ENCODE peak calls at places on chromosomes 7 and 10, in seven cellular contexts. K is heart left ventricle, W is cardiac muscle cell, S is ovary, J is tibial artery, C is GM23338, Q is lower lobe of right lung. P is an unnamed sample.

GRCh38 chr7:4724648-4725013 is 42.5 kb downstream of the FOXK1 start:
- DNase-seq in J (no peak), W (no peak), S (no peak), K (no peak), C (no peak), Q (no peak), P (no peak)

GRCh38 chr10:103595933-103596726 is 102.6 kb downstream of the NEURL1 start:
- DNase-seq in C (no peak), W (no peak), J (no peak), K (no peak), Q (no peak), S (peak; percentile 37), P (no peak)

GRCh38 chr10:79329529-79329928 is 17.7 kb upstream of the PPIF start:
- DNase-seq in S (no peak), K (peak; percentile 4), C (no peak), Q (peak; percentile 6), J (no peak), W (no peak), P (no peak)

GRCh38 chr10:110413903-110414562 is 83.7 kb upstream of the DUSP5 start:
- DNase-seq in K (no peak), S (no peak), Q (no peak), W (peak; percentile 37), J (no peak), C (no peak), P (no peak)

GRCh38 chr10:62747195-62747594 is 57.3 kb upstream of the ADO start:
- DNase-seq in Q (no peak), W (no peak), K (no peak), C (no peak), S (no peak), J (no peak), P (no peak)

GRCh38 chr10:15585303-15585715 is 134.4 kb downstream of the ITGA8 start:
- DNase-seq in S (peak; percentile 61), C (peak; percentile 80), W (peak; percentile 69), J (peak; percentile 52), Q (peak; percentile 55), K (peak; percentile 41), P (peak; percentile 53)

GRCh38 chr10:18777258-18777657 is 118.0 kb downstream of the ARL5B start:
- DNase-seq in W (no peak), C (no peak), K (no peak), S (no peak), Q (no peak), J (no peak), P (no peak)

GRCh38 chr10:85420501-85421191 is 945.9 kb downstream of the GRID1 start:
- DNase-seq in Q (no peak), K (no peak), C (peak; percentile 69), S (no peak), W (no peak), J (no peak), P (no peak)

GRCh38 chr10:79417266-79417665 is 28.2 kb downstream of the ZCCHC24 start:
- DNase-seq in C (no peak), J (no peak), S (peak; percentile 34), K (peak; percentile 10), Q (peak; percentile 41), W (no peak), P (no peak)

GRCh38 chr7:44265733-44266132 is 59.7 kb downstream of the CAMK2B start:
- DNase-seq in W (no peak), K (no peak), Q (no peak), C (no peak), J (no peak), S (no peak), P (no peak)

GRCh38 chr10:58299580-58299979 is 30.6 kb downstream of the CISD1 start:
- DNase-seq in J (peak; percentile 33), K (peak; percentile 34), Q (no peak), S (peak; percentile 43), W (peak; percentile 72), C (peak; percentile 85), P (peak; percentile 50)

DNA sequence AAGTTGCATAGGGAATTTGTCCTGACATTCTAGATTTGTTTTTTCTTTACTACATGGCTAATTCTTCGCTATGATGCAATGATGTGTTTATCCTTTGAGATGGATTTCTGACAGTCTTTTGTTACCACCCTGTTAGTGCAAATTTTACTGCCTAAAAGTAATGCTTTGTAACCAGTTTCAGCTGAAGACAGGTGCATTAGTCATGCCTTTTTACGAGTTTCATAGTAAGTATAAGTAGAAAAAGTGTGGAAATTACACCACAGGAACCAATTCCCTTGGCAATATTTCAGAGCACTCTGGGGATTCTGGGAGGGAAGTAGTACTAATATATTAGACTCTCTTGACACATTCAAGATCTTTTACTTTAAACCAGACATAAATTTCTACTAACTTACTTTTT is 257.8 kb upstream of the DKK1 start:
- DNase-seq in S (no peak), Q (no peak), C (no peak), K (no peak), W (no peak), J (no peak), P (no peak)
- H3K27ac ChIP-seq in S (no peak overlapping the region), Q (no peak overlapping the region), C (no peak overlapping the region), K (no peak overlapping the region), W (no peak overlapping the region), J (no peak overlapping the region), P (no peak overlapping the region)

GRCh38 chr7:135160098-135160857 is 10.2 kb downstream of the CYREN start:
- DNase-seq in Q (no peak), K (no peak), C (no peak), J (no peak), S (no peak), W (peak; percentile 64), P (no peak)

GRCh38 chr7:135158874-135159273 is 11.0 kb downstream of the TMEM140 start:
- DNase-seq in K (no peak), C (no peak), W (no peak), S (no peak), J (no peak), Q (no peak), P (no peak)

GRCh38 chr7:135160858-135161653 is 9.5 kb downstream of the CYREN start:
- DNase-seq in W (peak; percentile 41), J (no peak), C (peak; percentile 32), K (peak; percentile 39), Q (no peak), S (no peak), P (no peak)

GRCh38 chr7:135158141-135158655 is 10.3 kb downstream of the TMEM140 start:
- DNase-seq in J (no peak), C (no peak), W (no peak), Q (no peak), K (no peak), S (no peak), P (no peak)

DNA sequence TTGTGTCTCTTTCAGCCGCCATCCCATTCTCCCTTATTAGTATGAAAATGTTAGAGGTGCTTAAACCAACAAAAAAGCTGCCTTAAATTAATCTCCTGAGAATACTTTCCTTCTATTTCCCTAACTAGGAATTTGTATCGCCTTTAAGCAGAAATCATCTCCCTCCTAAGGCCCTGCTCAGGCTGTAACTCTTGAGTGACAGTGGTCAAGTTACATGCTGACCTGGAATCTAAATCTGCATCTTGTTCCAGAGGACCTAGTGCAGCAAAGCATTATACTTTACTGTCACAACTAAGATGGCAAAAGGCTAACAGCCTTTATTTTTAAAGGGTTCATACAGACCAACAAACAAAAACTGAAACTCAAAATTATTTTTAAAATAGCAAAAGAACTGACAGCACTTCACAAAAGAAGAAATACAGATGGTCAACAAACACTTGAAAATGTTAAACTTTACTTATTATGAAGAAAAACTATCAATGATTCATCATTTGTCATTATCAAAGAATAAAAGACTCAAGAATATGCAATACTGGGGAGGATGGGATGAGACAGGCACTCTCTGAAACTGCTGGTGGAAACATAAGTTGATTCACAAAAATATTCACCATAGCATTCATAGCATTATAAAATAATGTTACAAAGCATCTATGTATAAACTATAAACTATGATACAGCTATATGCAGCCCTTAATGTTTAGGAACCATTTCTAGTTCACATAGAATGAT is 11.0 kb downstream of the CYREN start:
- DNase-seq in J (no peak), K (no peak), S (no peak), C (no peak), Q (no peak), W (no peak), P (no peak)
- H3K4me3 ChIP-seq in J (no peak overlapping the region), K (no peak overlapping the region), S (no peak overlapping the region), C (no peak overlapping the region), Q (no peak overlapping the region), W (no peak overlapping the region), P (peak overlapping the region; percentile 52)

GRCh38 chr7:55156919-55157318 is 138.1 kb downstream of the EGFR start:
- DNase-seq in S (no peak), K (no peak), Q (no peak), C (peak; percentile 23), W (no peak), J (no peak), P (no peak)
- H3K36me3 ChIP-seq in S (no peaks in the 10 kb centered on the region), K (peaks cover 94% of the 10 kb centered on the region), Q (peaks cover 93% of the 10 kb centered on the region), C (no peaks in the 10 kb centered on the region), W (no peaks in the 10 kb centered on the region), J (peaks cover 98% of the 10 kb centered on the region), P (no peaks in the 10 kb centered on the region)

GRCh38 chr7:28481131-28481926 is 69.0 kb downstream of the CREB5 start:
- DNase-seq in K (no peak), C (peak; percentile 31), J (no peak), W (peak; percentile 71), S (no peak), Q (no peak), P (no peak)
- H3K27ac ChIP-seq in K (no peak overlapping the region), C (peak overlapping the region; percentile 3), J (no peak overlapping the region), W (no peak overlapping the region), S (no peak overlapping the region), Q (no peak overlapping the region), P (no peak overlapping the region)

GRCh38 chr7:50147952-50148351 is 54.9 kb upstream of the ZPBP start:
- DNase-seq in Q (no peak), C (no peak), J (no peak), K (no peak), W (no peak), S (no peak), P (no peak)
- H3K4me3 ChIP-seq in Q (no peak overlapping the region), C (no peak overlapping the region), J (no peak overlapping the region), K (no peak overlapping the region), W (no peak overlapping the region), S (no peak overlapping the region), P (peak overlapping the region; percentile 38)

DNA sequence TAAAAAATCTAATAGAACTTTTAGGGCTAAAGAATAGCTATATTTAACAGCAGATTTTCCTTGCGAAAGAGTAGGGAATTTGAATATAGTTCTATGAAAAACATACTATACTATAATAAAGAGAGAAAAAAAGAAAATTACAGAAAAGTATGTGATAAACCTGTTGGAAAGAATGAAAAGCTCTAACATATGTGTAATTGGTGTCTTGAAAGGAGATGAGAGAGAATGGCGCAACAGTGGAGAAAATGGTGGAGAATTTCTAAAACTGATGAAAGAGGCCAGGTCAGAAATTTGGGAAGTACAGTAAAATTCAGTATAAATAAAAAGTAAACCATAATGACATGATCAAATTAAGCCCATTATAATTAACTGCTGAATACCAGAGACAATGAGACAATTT is 20.8 kb upstream of the CACNA2D1 start:
- DNase-seq in W (no peak), C (no peak), J (no peak), K (no peak), Q (no peak), S (no peak), P (no peak)
- H3K36me3 ChIP-seq in W (no peaks in the 10 kb centered on the region), C (no peaks in the 10 kb centered on the region), J (no peaks in the 10 kb centered on the region), K (no peaks in the 10 kb centered on the region), Q (no peaks in the 10 kb centered on the region), S (no peaks in the 10 kb centered on the region), P (no peaks in the 10 kb centered on the region)

P was measured in CD4-positive, CD25-positive, alpha-beta regulatory T cell.